ENCODE peak calls at places on chromosomes 3 and 15, in six cellular contexts. E, H, Q, T, P and D are unnamed samples.

GRCh38 chr3:73530030-73530411 is 94.7 kb downstream of the PDZRN3 start:
- DNase-seq in E (no peak), H (no peak), Q (no peak), T (peak), P (no peak), D (no peak)

GRCh38 chr3:16113704-16114103 is 60.8 kb upstream of the GALNT15 start:
- DNase-seq in E (no peak), H (no peak), Q (no peak), T (no peak), P (no peak), D (peak)

GRCh38 chr3:57952651-57953050 is 55.6 kb upstream of the FLNB start:
- DNase-seq in E (no peak), H (peak), Q (peak), T (no peak), P (no peak), D (no peak)

GRCh38 chr15:20346082-20346805 is 195.4 kb downstream of the GOLGA6L6 start:
- DNase-seq in E (no peak), H (peak), Q (peak), T (no peak), P (no peak), D (no peak)

GRCh38 chr3:9033867-9034266 is 70.6 kb upstream of the RAD18 start:
- DNase-seq in E (no peak), H (no peak), Q (no peak), T (no peak), P (no peak), D (no peak)

GRCh38 chr3:134054231-134054630 is 24.5 kb upstream of the SLCO2A1 start:
- DNase-seq in E (no peak), H (peak), Q (no peak), T (no peak), P (no peak), D (no peak)

GRCh38 chr3:177377166-177377565 is 179.9 kb upstream of the TBL1XR1 start:
- DNase-seq in E (no peak), H (no peak), Q (no peak), T (no peak), P (peak), D (no peak)

GRCh38 chr15:89664951-89665350 is 9.7 kb upstream of the KIF7 start:
- DNase-seq in E (no peak), H (peak), Q (no peak), T (no peak), P (no peak), D (no peak)

GRCh38 chr15:50168778-50169411 is 13.1 kb upstream of the SLC27A2 start:
- DNase-seq in E (peak), H (no peak), Q (no peak), T (no peak), P (no peak), D (no peak)

GRCh38 chr3:6679510-6679909 is 181.4 kb upstream of the GRM7 start:
- DNase-seq in E (no peak), H (no peak), Q (no peak), T (no peak), P (no peak), D (no peak)

GRCh38 chr3:124248471-124249028 is 256.6 kb upstream of the ROPN1 start:
- DNase-seq in E (no peak), H (no peak), Q (no peak), T (no peak), P (no peak), D (peak)

GRCh38 chr3:185059766-185060165 is 93.1 kb downstream of the C3orf70 start:
- DNase-seq in E (no peak), H (no peak), Q (no peak), T (no peak), P (no peak), D (no peak)

GRCh38 chr15:71802770-71803169 is 7.6 kb upstream of the NR2E3 start:
- DNase-seq in E (no peak), H (no peak), Q (no peak), T (no peak), P (no peak), D (no peak)

GRCh38 chr3:101235048-101235447 is 85.3 kb downstream of the IMPG2 start:
- DNase-seq in E (no peak), H (no peak), Q (no peak), T (no peak), P (no peak), D (no peak)

GRCh38 chr3:99544819-99545281 is 93.5 kb upstream of the COL8A1 start:
- DNase-seq in E (no peak), H (no peak), Q (no peak), T (no peak), P (no peak), D (no peak)

GRCh38 chr15:93965491-93965890 is 265.9 kb upstream of the MCTP2 start:
- DNase-seq in E (no peak), H (no peak), Q (no peak), T (no peak), P (no peak), D (no peak)

GRCh38 chr3:58679451-58679850 is 12.9 kb upstream of the FAM3D start:
- DNase-seq in E (no peak), H (no peak), Q (no peak), T (peak), P (no peak), D (no peak)

GRCh38 chr3:108342829-108343478 is 46.6 kb downstream of the HHLA2 start:
- DNase-seq in E (no peak), H (no peak), Q (no peak), T (no peak), P (no peak), D (peak)

GRCh38 chr15:65979316-65979715 is 110.0 kb downstream of the RAB11A start:
- DNase-seq in E (peak), H (no peak), Q (no peak), T (no peak), P (no peak), D (no peak)

GRCh38 chr3:187186801-187187421 is 10.4 kb upstream of the RTP1 start:
- DNase-seq in E (no peak), H (peak), Q (no peak), T (peak), P (no peak), D (no peak)